ENCODE peak calls at places on chromosomes 2 and 18, in four cellular contexts. G is fibroblast of lung, Q is right lobe of liver, O is heart left ventricle. W is an unnamed sample.

GRCh38 chr2:174779361-174779928 is 15.2 kb upstream of the CHRNA1 start:
- DNase-seq in G (peak; percentile 89), Q (no peak), O (no peak), W (no peak)

GRCh38 chr2:15836134-15836941 is 104.0 kb upstream of the MYCN start:
- DNase-seq in G (no peak), Q (no peak), O (no peak), W (no peak)

GRCh38 chr2:101388232-101388631 is 929 bp upstream of the CREG2 start:
- DNase-seq in G (peak; percentile 77), Q (no peak), O (no peak), W (no peak)

GRCh38 chr2:149001496-149001895 is 37.0 kb upstream of the LYPD6B start:
- DNase-seq in G (no peak), Q (no peak), O (no peak), W (no peak)

GRCh38 chr2:234071664-234072063 is 21.2 kb downstream of the SPP2 start:
- DNase-seq in G (no peak), Q (no peak), O (no peak), W (no peak)

GRCh38 chr2:70697603-70698383 is 70.2 kb downstream of the ADD2 start:
- DNase-seq in G (no peak), Q (no peak), O (no peak), W (no peak)

GRCh38 chr2:234291765-234292204 is 205.1 kb downstream of the ARL4C start:
- DNase-seq in G (peak; percentile 78), Q (no peak), O (peak; percentile 44), W (peak; percentile 46)

GRCh38 chr18:3395466-3395865 is 54.5 kb upstream of the TGIF1 start:
- DNase-seq in G (no peak), Q (no peak), O (no peak), W (no peak)

GRCh38 chr2:102271844-102272243 is 39.5 kb upstream of the IL1RL1 start:
- DNase-seq in G (no peak), Q (no peak), O (no peak), W (no peak)

GRCh38 chr2:63488118-63488713 is 100.1 kb downstream of the WDPCP start:
- DNase-seq in G (peak; percentile 20), Q (no peak), O (no peak), W (no peak)

GRCh38 chr2:189798312-189799029 is 14.2 kb downstream of the PMS1 start:
- DNase-seq in G (peak; percentile 53), Q (no peak), O (no peak), W (no peak)

GRCh38 chr18:7157760-7158159 is 40.2 kb upstream of the LAMA1 start:
- DNase-seq in G (no peak), Q (no peak), O (no peak), W (no peak)

GRCh38 chr2:144477943-144478283 is 42.0 kb downstream of the ZEB2 start:
- DNase-seq in G (peak; percentile 58), Q (no peak), O (no peak), W (no peak)

GRCh38 chr2:99406137-99406536 is 68.9 kb downstream of the EIF5B start:
- DNase-seq in G (no peak), Q (no peak), O (no peak), W (no peak)

GRCh38 chr2:10915731-10916331 is 4.1 kb downstream of the KCNF1 start:
- DNase-seq in G (no peak), Q (no peak), O (no peak), W (no peak)

GRCh38 chr2:121151311-121152109 is 133.5 kb downstream of the TFCP2L1 start:
- DNase-seq in G (no peak), Q (no peak), O (no peak), W (no peak)

GRCh38 chr2:82998770-82999169 is 1460.3 kb downstream of the SUCLG1 start:
- DNase-seq in G (no peak), Q (no peak), O (no peak), W (no peak)

GRCh38 chr18:77666613-77667012 is 417.0 kb downstream of the GALR1 start:
- DNase-seq in G (no peak), Q (no peak), O (no peak), W (no peak)

GRCh38 chr2:120520929-120521912 is 175.3 kb downstream of the INHBB start:
- DNase-seq in G (no peak), Q (no peak), O (no peak), W (no peak)

GRCh38 chr18:22346968-22347611 is 70.6 kb downstream of the CTAGE1 start:
- DNase-seq in G (peak; percentile 78), Q (peak; percentile 96), O (peak; percentile 85), W (peak; percentile 89)

GRCh38 chr18:10376735-10377134 is 77.7 kb upstream of the APCDD1 start:
- DNase-seq in G (peak; percentile 59), Q (no peak), O (peak; percentile 56), W (peak; percentile 51)

GRCh38 chr2:8076453-8077284 is 605.2 kb upstream of the ID2 start:
- DNase-seq in G (no peak), Q (no peak), O (no peak), W (no peak)

GRCh38 chr2:66434679-66435548 is at the start of gene MEIS1:
- DNase-seq in G (peak; percentile 99), Q (peak; percentile 94), O (peak; percentile 88), W (peak; percentile 89)

GRCh38 chr2:149143734-149144133 is 105.2 kb downstream of the LYPD6B start:
- DNase-seq in G (peak; percentile 71), Q (no peak), O (no peak), W (no peak)

DNA sequence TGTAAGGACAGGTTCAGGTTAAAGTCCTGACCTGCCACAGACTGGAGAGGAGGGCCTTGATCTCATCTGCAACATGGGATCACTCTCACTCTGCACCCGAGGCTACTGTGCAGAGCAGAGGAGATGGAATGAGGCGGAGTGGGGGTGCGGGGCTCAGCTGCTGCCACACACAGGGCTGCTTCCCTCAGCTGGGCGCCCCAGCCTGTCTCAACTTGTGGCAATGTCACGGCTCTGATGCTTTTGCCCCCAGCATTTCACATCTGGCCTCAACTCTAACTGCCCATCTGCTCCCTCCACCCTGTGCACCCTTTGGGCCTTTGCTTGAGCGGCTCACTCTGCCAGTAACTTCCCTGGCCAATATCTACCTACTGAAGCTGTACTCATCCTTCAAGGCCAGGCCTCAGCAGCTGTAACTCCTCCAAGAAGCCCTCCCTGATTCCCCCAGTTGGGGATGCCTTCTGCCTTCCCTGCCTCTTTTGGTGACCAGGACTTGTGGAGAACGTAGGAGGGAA is 70.3 kb downstream of the POLR1A start:
- DNase-seq in G (no peak), Q (peak; percentile 52), O (no peak), W (no peak)
- H3K4me3 ChIP-seq in G (no peak overlapping the region), Q (no peak overlapping the region), O (no peak overlapping the region), W (no peak overlapping the region)

DNA sequence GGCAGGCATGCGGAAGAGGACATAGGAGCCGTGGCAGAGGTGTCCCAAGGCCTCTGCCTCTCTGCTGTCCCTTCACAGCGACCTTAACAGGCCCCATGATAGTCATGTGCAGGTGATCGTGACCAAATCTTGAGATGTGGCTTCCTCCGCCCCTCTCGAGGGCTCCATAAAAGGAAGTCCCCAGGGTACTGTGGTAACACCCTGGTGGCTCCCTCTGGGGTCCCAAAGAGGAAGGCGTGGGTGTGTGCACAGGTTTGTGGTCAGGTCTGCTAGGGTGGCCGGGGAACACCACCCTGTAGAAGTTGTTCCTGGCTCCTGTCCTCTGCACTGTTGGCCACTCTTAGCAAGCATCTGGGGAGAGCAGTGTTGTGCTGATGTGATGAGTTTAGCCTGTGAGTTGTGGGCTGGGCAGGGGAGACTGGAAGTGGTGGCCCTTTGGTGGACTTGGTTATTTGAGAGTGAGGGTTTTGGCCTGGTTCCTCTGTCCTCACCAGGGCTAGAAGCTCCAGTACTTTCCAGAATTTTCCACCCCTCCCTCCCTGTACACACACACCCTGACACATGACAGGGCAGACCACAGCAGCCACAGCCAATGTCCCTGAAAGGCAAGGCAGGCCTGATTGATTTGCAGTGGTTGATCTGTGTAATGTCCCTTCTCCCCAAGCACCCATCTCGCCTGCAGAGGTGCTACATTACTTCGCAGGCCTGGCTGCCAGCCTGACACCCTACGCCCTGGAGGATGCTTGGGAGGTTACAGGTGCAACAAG is 68.9 kb upstream of the BOD1L2 start:
- DNase-seq in G (no peak), Q (no peak), O (no peak), W (no peak)
- TF ChIP-seq CTCF in G (no peak), Q (no peak), O (no peak), W (no peak)

DNA sequence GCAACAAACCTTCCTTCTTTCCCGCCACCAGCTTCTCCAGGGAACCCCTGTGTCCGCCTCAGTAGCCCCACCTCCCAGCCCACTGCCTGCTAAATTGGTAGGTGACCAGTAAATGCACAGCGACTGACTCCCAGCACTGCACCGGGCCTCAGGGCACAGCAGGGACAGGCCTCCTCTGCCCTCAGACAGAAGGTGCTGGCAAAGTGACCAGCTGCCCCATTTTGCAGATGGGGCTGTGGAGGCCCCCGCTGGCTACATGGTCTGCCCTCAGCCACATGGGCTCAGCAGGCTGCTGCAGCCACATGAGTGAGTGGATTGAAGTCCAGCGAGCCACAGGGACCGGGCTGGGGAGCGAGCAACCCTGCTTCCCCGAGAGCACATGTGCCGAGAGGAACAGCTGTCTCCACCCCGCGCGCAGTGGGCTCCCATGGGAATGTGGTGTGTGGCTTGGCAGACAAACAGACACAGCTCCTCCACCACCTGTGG is 7.8 kb upstream of the NPPC start:
- DNase-seq in G (no peak), Q (no peak), O (peak; percentile 73), W (peak; percentile 76)
- H3K27ac ChIP-seq in G (no peak overlapping the region), Q (no peak overlapping the region), O (no peak overlapping the region), W (peak overlapping the region; percentile 73)

DNA sequence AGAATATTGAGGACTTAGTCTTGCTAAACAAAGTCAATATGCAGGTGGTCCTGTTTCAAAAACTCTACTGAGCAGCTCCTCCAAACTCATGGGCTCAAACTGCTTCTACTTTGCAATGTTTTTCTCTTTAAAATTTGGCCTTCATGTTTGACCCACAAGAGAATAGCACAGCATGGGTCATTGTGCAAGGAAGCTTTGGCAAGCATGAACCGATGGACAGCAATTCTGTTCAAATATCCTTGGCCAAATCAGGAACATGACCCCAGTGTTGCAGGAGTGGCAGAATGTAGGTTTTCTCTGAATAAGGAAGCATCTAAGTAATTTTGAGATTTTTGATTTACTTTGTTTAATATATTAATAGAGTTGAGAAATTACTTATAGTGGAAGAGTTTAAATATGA is 477.9 kb downstream of the KCNJ3 start:
- DNase-seq in G (no peak), Q (peak; percentile 35), O (no peak), W (no peak)
- H3K4me3 ChIP-seq in G (no peak overlapping the region), Q (no peak overlapping the region), O (no peak overlapping the region), W (no peak overlapping the region)

W was measured in left ventricle myocardium inferior.